ENCODE peak calls at places on chromosomes 11 and 22, in five cellular contexts. Z, T, M, L and A are unnamed samples.

GRCh38 chr11:37527545-37527944 is 929.5 kb upstream of the RAG2 start:
- DNase-seq in Z (no peak), T (no peak), M (no peak), L (no peak), A (no peak)

GRCh38 chr22:45680932-45681700 is 9.5 kb downstream of the ATXN10 start:
- DNase-seq in Z (no peak), T (no peak), M (no peak), L (peak; percentile 79), A (no peak)

GRCh38 chr11:108970221-108970991 is 305.5 kb downstream of the DDX10 start:
- DNase-seq in Z (no peak), T (no peak), M (no peak), L (peak; percentile 40), A (no peak)

GRCh38 chr11:38411149-38411548 is 1813.1 kb upstream of the RAG2 start:
- DNase-seq in Z (no peak), T (no peak), M (no peak), L (no peak), A (no peak)

GRCh38 chr11:126949066-126949945 is 51.3 kb downstream of the KIRREL3 start:
- DNase-seq in Z (no peak), T (no peak), M (no peak), L (peak; percentile 29), A (no peak)

GRCh38 chr11:93857413-93858185 is 7.2 kb upstream of the VSTM5 start:
- DNase-seq in Z (no peak), T (no peak), M (no peak), L (peak; percentile 40), A (no peak)

GRCh38 chr11:107648247-107648646 is 57.3 kb downstream of the ELMOD1 start:
- DNase-seq in Z (no peak), T (no peak), M (no peak), L (no peak), A (peak; percentile 13)

GRCh38 chr11:109993786-109994185 is 99.4 kb upstream of the ZC3H12C start:
- DNase-seq in Z (no peak), T (no peak), M (no peak), L (no peak), A (no peak)

GRCh38 chr11:111745719-111746504 is 20.3 kb downstream of the PPP2R1B start:
- DNase-seq in Z (no peak), T (no peak), M (no peak), L (peak; percentile 60), A (no peak)

GRCh38 chr22:27372969-27373670 is 428.4 kb downstream of the MN1 start:
- DNase-seq in Z (peak; percentile 92), T (no peak), M (no peak), L (no peak), A (peak; percentile 87)

GRCh38 chr11:1084561-1085439 is 10.1 kb downstream of the MUC2 start:
- DNase-seq in Z (no peak), T (no peak), M (no peak), L (no peak), A (no peak)

GRCh38 chr22:47409501-47410275 is 647.2 kb downstream of the TBC1D22A start:
- DNase-seq in Z (no peak), T (no peak), M (no peak), L (no peak), A (no peak)

GRCh38 chr11:114179234-114179941 is 116.8 kb upstream of the NNMT start:
- DNase-seq in Z (peak; percentile 84), T (no peak), M (no peak), L (peak; percentile 99), A (no peak)

GRCh38 chr11:44894217-44894617 is 56.5 kb downstream of the TP53I11 start:
- DNase-seq in Z (no peak), T (peak; percentile 20), M (peak; percentile 49), L (peak; percentile 48), A (peak; percentile 86)

GRCh38 chr22:45328822-45329535 is 19.2 kb downstream of the FAM118A start:
- DNase-seq in Z (no peak), T (no peak), M (no peak), L (no peak), A (no peak)

GRCh38 chr11:36684840-36685800 is 87.1 kb upstream of the RAG2 start:
- DNase-seq in Z (no peak), T (peak; percentile 3), M (peak; percentile 11), L (no peak), A (no peak)